ENCODE peak calls at places on chromosomes 3 and 15, in five cellular contexts. One of them, this sample, is unnamed.

GRCh38 chr15:77739591-77740378 is 107.1 kb upstream of the LINGO1 start:
- DNase-seq in right lobe of liver: no peak
- DNase-seq in ascending aorta: no peak
- DNase-seq in endodermal cell: peak; percentile 88
- DNase-seq in IMR-90: no peak
- DNase-seq in this sample: no peak

GRCh38 chr3:27632431-27633223 is 89.5 kb downstream of the EOMES start:
- DNase-seq in IMR-90: peak; percentile 55
- DNase-seq in ascending aorta: peak; percentile 78
- DNase-seq in right lobe of liver: peak; percentile 54
- DNase-seq in endodermal cell: peak; percentile 76
- DNase-seq in this sample: peak; percentile 81

GRCh38 chr3:133393691-133394474 is 6.0 kb upstream of the BFSP2 start:
- DNase-seq in endodermal cell: peak; percentile 42
- DNase-seq in ascending aorta: no peak
- DNase-seq in right lobe of liver: no peak
- DNase-seq in IMR-90: no peak
- DNase-seq in this sample: no peak

GRCh38 chr3:127532561-127533203 is 57.9 kb downstream of the TPRA1 start:
- DNase-seq in right lobe of liver: no peak
- DNase-seq in IMR-90: no peak
- DNase-seq in ascending aorta: no peak
- DNase-seq in endodermal cell: peak; percentile 17
- DNase-seq in this sample: no peak

GRCh38 chr3:120093923-120094775 is at the start of gene GSK3B:
- DNase-seq in endodermal cell: peak; percentile 88
- DNase-seq in right lobe of liver: peak; percentile 86
- DNase-seq in ascending aorta: no peak
- DNase-seq in IMR-90: no peak
- DNase-seq in this sample: peak; percentile 100

GRCh38 chr3:169400205-169400604 is 263.3 kb downstream of the MECOM start:
- DNase-seq in endodermal cell: no peak
- DNase-seq in right lobe of liver: no peak
- DNase-seq in ascending aorta: no peak
- DNase-seq in IMR-90: no peak
- DNase-seq in this sample: no peak

GRCh38 chr3:138846350-138846756 is 11.6 kb upstream of the PIK3CB start:
- DNase-seq in ascending aorta: no peak
- DNase-seq in right lobe of liver: no peak
- DNase-seq in endodermal cell: peak; percentile 59
- DNase-seq in IMR-90: no peak
- DNase-seq in this sample: no peak

GRCh38 chr3:112802338-112802737 is 44.3 kb downstream of the CD200R1L start:
- DNase-seq in endodermal cell: no peak
- DNase-seq in right lobe of liver: no peak
- DNase-seq in IMR-90: no peak
- DNase-seq in ascending aorta: no peak
- DNase-seq in this sample: no peak

GRCh38 chr15:66982816-66983215 is 82.6 kb upstream of the SMAD3 start:
- DNase-seq in IMR-90: no peak
- DNase-seq in right lobe of liver: no peak
- DNase-seq in ascending aorta: no peak
- DNase-seq in endodermal cell: no peak
- DNase-seq in this sample: no peak

GRCh38 chr3:72848703-72849081 is 447 bp upstream of the SHQ1 start:
- DNase-seq in IMR-90: no peak
- DNase-seq in ascending aorta: no peak
- DNase-seq in right lobe of liver: no peak
- DNase-seq in endodermal cell: no peak
- DNase-seq in this sample: no peak

GRCh38 chr15:85109333-85109732 is 127.7 kb downstream of the PDE8A start:
- DNase-seq in endodermal cell: no peak
- DNase-seq in right lobe of liver: no peak
- DNase-seq in ascending aorta: no peak
- DNase-seq in IMR-90: no peak
- DNase-seq in this sample: no peak

GRCh38 chr3:159929181-159929893 is 59.3 kb upstream of the IL12A start:
- DNase-seq in ascending aorta: no peak
- DNase-seq in IMR-90: peak; percentile 87
- DNase-seq in right lobe of liver: no peak
- DNase-seq in endodermal cell: no peak
- DNase-seq in this sample: no peak

GRCh38 chr15:78565951-78566774 is 843 bp downstream of the CHRNA5 start:
- DNase-seq in IMR-90: peak; percentile 3
- DNase-seq in endodermal cell: peak; percentile 73
- DNase-seq in ascending aorta: no peak
- DNase-seq in right lobe of liver: no peak
- DNase-seq in this sample: no peak

GRCh38 chr15:29345549-29346525 is 76.2 kb upstream of the NSMCE3 start:
- DNase-seq in right lobe of liver: no peak
- DNase-seq in ascending aorta: no peak
- DNase-seq in IMR-90: no peak
- DNase-seq in endodermal cell: peak; percentile 91
- DNase-seq in this sample: no peak

GRCh38 chr15:100760357-100760903 is 119.2 kb upstream of the ALDH1A3 start:
- DNase-seq in IMR-90: no peak
- DNase-seq in right lobe of liver: no peak
- DNase-seq in endodermal cell: no peak
- DNase-seq in ascending aorta: peak; percentile 50
- DNase-seq in this sample: no peak

GRCh38 chr15:36363335-36363734 is 216.1 kb upstream of the CDIN1 start:
- DNase-seq in IMR-90: peak; percentile 40
- DNase-seq in ascending aorta: no peak
- DNase-seq in right lobe of liver: no peak
- DNase-seq in endodermal cell: no peak
- DNase-seq in this sample: no peak

GRCh38 chr15:53962646-53963561 is 15.3 kb upstream of the UNC13C start:
- DNase-seq in endodermal cell: peak; percentile 77
- DNase-seq in right lobe of liver: no peak
- DNase-seq in IMR-90: no peak
- DNase-seq in ascending aorta: no peak
- DNase-seq in this sample: no peak

GRCh38 chr15:58355352-58355964 is 76.3 kb upstream of the LIPC start:
- DNase-seq in IMR-90: no peak
- DNase-seq in endodermal cell: no peak
- DNase-seq in ascending aorta: no peak
- DNase-seq in right lobe of liver: no peak
- DNase-seq in this sample: no peak

GRCh38 chr3:193744048-193744821 is 151.2 kb downstream of the OPA1 start:
- DNase-seq in right lobe of liver: no peak
- DNase-seq in ascending aorta: no peak
- DNase-seq in IMR-90: no peak
- DNase-seq in endodermal cell: peak; percentile 67
- DNase-seq in this sample: no peak

GRCh38 chr15:43253431-43254403 is 13.0 kb downstream of the TGM5 start:
- DNase-seq in IMR-90: peak; percentile 18
- DNase-seq in endodermal cell: peak; percentile 29
- DNase-seq in right lobe of liver: no peak
- DNase-seq in ascending aorta: peak; percentile 62
- DNase-seq in this sample: peak; percentile 85

GRCh38 chr3:158722108-158722507 is 10.1 kb downstream of the RARRES1 start:
- DNase-seq in ascending aorta: no peak
- DNase-seq in IMR-90: no peak
- DNase-seq in endodermal cell: no peak
- DNase-seq in right lobe of liver: no peak
- DNase-seq in this sample: no peak

GRCh38 chr15:38414351-38414750 is 39.6 kb upstream of the FAM98B start:
- DNase-seq in endodermal cell: peak; percentile 77
- DNase-seq in right lobe of liver: no peak
- DNase-seq in IMR-90: peak; percentile 75
- DNase-seq in ascending aorta: peak; percentile 80
- DNase-seq in this sample: no peak

GRCh38 chr15:35129361-35129760 is 44.3 kb upstream of the NANOGP8 start:
- DNase-seq in IMR-90: no peak
- DNase-seq in right lobe of liver: no peak
- DNase-seq in endodermal cell: no peak
- DNase-seq in ascending aorta: no peak
- DNase-seq in this sample: no peak

GRCh38 chr3:5162102-5162501 is 25.4 kb upstream of the EDEM1 start:
- DNase-seq in ascending aorta: no peak
- DNase-seq in right lobe of liver: no peak
- DNase-seq in endodermal cell: no peak
- DNase-seq in IMR-90: peak; percentile 79
- DNase-seq in this sample: no peak

GRCh38 chr15:39692464-39693327 is 89.9 kb downstream of the FSIP1 start:
- DNase-seq in IMR-90: no peak
- DNase-seq in ascending aorta: no peak
- DNase-seq in endodermal cell: peak; percentile 68
- DNase-seq in right lobe of liver: no peak
- DNase-seq in this sample: no peak

GRCh38 chr15:82750831-82751181 is 41.1 kb upstream of the AP3B2 start:
- DNase-seq in ascending aorta: no peak
- DNase-seq in endodermal cell: no peak
- DNase-seq in IMR-90: no peak
- DNase-seq in right lobe of liver: no peak
- DNase-seq in this sample: no peak

GRCh38 chr3:169661567-169662214 is 1.8 kb downstream of the MECOM start:
- DNase-seq in endodermal cell: peak; percentile 76
- DNase-seq in ascending aorta: peak; percentile 80
- DNase-seq in right lobe of liver: peak; percentile 60
- DNase-seq in IMR-90: peak; percentile 36
- DNase-seq in this sample: no peak

GRCh38 chr3:155946178-155946577 is 75.7 kb downstream of the GMPS start:
- DNase-seq in ascending aorta: no peak
- DNase-seq in endodermal cell: no peak
- DNase-seq in IMR-90: peak; percentile 92
- DNase-seq in right lobe of liver: no peak
- DNase-seq in this sample: no peak

GRCh38 chr3:66039590-66039887 is 821 bp upstream of the MAGI1 start:
- DNase-seq in endodermal cell: peak; percentile 87
- DNase-seq in right lobe of liver: peak; percentile 67
- DNase-seq in IMR-90: no peak
- DNase-seq in ascending aorta: peak; percentile 77
- DNase-seq in this sample: peak; percentile 83

GRCh38 chr3:66037986-66038369 is 740 bp downstream of the MAGI1 start:
- DNase-seq in IMR-90: no peak
- DNase-seq in ascending aorta: peak; percentile 70
- DNase-seq in endodermal cell: peak; percentile 63
- DNase-seq in right lobe of liver: peak; percentile 61
- DNase-seq in this sample: peak; percentile 76

GRCh38 chr3:66038384-66038725 is 363 bp downstream of the MAGI1 start:
- DNase-seq in ascending aorta: no peak
- DNase-seq in right lobe of liver: no peak
- DNase-seq in IMR-90: no peak
- DNase-seq in endodermal cell: no peak
- DNase-seq in this sample: no peak

GRCh38 chr3:66037330-66037985 is 1.3 kb downstream of the MAGI1 start:
- DNase-seq in right lobe of liver: peak; percentile 74
- DNase-seq in ascending aorta: peak; percentile 72
- DNase-seq in IMR-90: peak; percentile 64
- DNase-seq in endodermal cell: peak; percentile 88
- DNase-seq in this sample: peak; percentile 70

GRCh38 chr3:66038726-66039589 is at the start of gene MAGI1:
- DNase-seq in right lobe of liver: peak; percentile 94
- DNase-seq in endodermal cell: peak; percentile 98
- DNase-seq in IMR-90: peak; percentile 95
- DNase-seq in ascending aorta: peak; percentile 94
- DNase-seq in this sample: peak; percentile 95
- H3K4me1 ChIP-seq in right lobe of liver: no peaks in the 10 kb centered on the region
- H3K4me1 ChIP-seq in endodermal cell: peaks cover 5% of the 10 kb centered on the region
- H3K4me1 ChIP-seq in IMR-90: peaks cover 29% of the 10 kb centered on the region
- H3K4me1 ChIP-seq in ascending aorta: no peaks in the 10 kb centered on the region
- H3K4me1 ChIP-seq in this sample: no peaks in the 10 kb centered on the region

DNA sequence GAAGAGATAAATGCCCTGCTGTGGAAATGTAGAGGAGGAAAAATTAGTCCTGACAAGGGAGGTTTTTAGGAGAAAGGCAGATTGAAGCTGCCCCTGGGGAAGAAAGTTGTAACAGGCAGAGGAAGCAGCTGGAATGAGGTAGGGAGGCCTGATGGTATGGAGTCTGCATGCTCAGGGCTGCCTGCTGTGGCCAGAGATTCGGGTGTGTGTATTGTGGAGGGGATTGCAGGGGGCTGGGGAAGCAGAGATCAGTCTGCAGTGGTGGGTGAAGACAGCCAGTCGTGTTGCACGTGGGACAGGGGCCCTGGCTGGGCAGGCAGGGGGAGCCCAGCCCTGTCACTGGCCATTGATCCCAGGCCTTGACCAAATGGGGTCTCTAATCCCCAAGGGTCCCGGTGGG is 96.5 kb downstream of the SLCO3A1 start:
- DNase-seq in right lobe of liver: no peak
- DNase-seq in IMR-90: no peak
- DNase-seq in ascending aorta: no peak
- DNase-seq in endodermal cell: peak; percentile 66
- DNase-seq in this sample: no peak
- H3K4me1 ChIP-seq in right lobe of liver: no peaks in the 10 kb centered on the region
- H3K4me1 ChIP-seq in IMR-90: peaks cover 10% of the 10 kb centered on the region
- H3K4me1 ChIP-seq in ascending aorta: peaks cover 5% of the 10 kb centered on the region
- H3K4me1 ChIP-seq in endodermal cell: peaks cover 7% of the 10 kb centered on the region
- H3K4me1 ChIP-seq in this sample: peaks cover 22% of the 10 kb centered on the region

DNA sequence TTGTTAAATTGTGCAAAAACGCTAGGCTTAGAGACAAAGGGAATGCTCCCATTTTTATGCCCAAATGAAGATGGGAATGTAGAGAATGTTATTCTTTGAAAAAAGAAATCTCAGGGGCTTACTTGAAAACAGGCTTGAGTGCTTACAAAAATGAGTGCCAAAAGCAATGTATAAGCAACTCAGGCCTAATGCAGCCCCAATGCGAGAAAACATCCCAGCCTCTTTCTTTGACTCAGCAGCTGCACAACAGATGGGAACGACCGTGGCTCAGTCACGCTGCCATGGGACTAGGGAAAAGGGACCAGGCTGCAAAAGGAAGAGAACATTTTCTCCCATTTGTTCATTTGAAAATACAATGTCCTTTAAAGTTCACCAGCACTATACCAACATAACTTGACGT is 246.4 kb upstream of the LRIG1 start:
- DNase-seq in ascending aorta: no peak
- DNase-seq in endodermal cell: no peak
- DNase-seq in right lobe of liver: no peak
- DNase-seq in IMR-90: peak; percentile 22
- DNase-seq in this sample: no peak
- H3K4me1 ChIP-seq in ascending aorta: no peaks in the 10 kb centered on the region
- H3K4me1 ChIP-seq in endodermal cell: peaks cover 2% of the 10 kb centered on the region
- H3K4me1 ChIP-seq in right lobe of liver: no peaks in the 10 kb centered on the region
- H3K4me1 ChIP-seq in IMR-90: peaks cover 9% of the 10 kb centered on the region
- H3K4me1 ChIP-seq in this sample: no peaks in the 10 kb centered on the region

DNA sequence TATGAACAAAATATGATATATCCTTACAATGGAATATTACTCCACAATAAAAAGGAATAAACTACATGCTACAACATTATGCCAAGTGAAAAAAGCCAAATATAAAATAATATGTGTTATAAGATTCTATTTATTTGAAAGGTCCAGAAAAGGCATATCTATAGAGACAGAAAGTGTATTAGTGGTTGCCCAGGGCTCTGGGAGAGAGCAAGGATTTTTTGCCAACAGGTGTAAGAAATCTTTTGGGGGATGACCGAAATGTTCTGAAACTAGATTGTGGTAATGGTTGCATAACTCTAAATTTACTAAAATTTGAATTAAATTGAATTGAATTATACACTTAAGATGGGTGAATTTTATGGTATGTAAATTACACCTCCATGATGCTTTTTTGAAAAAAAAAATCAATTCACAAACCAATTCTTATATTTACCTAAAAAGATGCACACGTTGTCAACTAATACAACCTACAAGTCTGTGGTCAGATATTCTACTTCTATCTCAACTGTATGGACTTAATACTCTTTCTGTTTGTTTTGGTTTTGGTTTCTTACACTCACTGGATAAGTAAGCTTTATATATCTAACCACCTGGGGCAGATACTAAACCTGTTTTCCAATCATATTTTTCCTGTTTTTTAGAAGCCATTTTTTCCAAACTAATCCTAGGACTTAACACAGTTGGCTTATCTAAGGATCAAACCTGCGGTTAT is 75.8 kb downstream of the FBN1 start:
- DNase-seq in endodermal cell: no peak
- DNase-seq in ascending aorta: no peak
- DNase-seq in right lobe of liver: no peak
- DNase-seq in IMR-90: no peak
- DNase-seq in this sample: no peak
- H3K4me1 ChIP-seq in endodermal cell: no peaks in the 10 kb centered on the region
- H3K4me1 ChIP-seq in ascending aorta: no peaks in the 10 kb centered on the region
- H3K4me1 ChIP-seq in right lobe of liver: no peaks in the 10 kb centered on the region
- H3K4me1 ChIP-seq in IMR-90: peaks cover 10% of the 10 kb centered on the region
- H3K4me1 ChIP-seq in this sample: no peaks in the 10 kb centered on the region